ENCODE peak calls at places on chromosomes 2 and 18, in nine cellular contexts. One of them, this sample, is unnamed.

GRCh38 chr2:13522917-13523821 is 806.4 kb downstream of the TRIB2 start:
- DNase-seq in fibroblast of lung: peak; percentile 74
- DNase-seq in stimulated activated CD4-positive, alpha-beta T cell treated with anti-CD3 and anti-CD28 coated beads, Interleukin-15, amount 100 ng/mL, for 24 hours: no peak
- DNase-seq in OCI-LY7: no peak
- DNase-seq in heart left ventricle: peak; percentile 21
- DNase-seq in heart right ventricle: no peak
- DNase-seq in T-cell: no peak
- DNase-seq in Karpas-422: no peak
- DNase-seq in NCI-H345: no peak
- DNase-seq in this sample: no peak

GRCh38 chr2:240353086-240353798 is 82.2 kb upstream of the GPC1 start:
- DNase-seq in fibroblast of lung: no peak
- DNase-seq in stimulated activated CD4-positive, alpha-beta T cell treated with anti-CD3 and anti-CD28 coated beads, Interleukin-15, amount 100 ng/mL, for 24 hours: no peak
- DNase-seq in OCI-LY7: no peak
- DNase-seq in heart left ventricle: no peak
- DNase-seq in heart right ventricle: no peak
- DNase-seq in T-cell: no peak
- DNase-seq in Karpas-422: no peak
- DNase-seq in NCI-H345: no peak
- DNase-seq in this sample: no peak

GRCh38 chr2:105862843-105863242 is 118.1 kb downstream of the NCK2 start:
- DNase-seq in fibroblast of lung: no peak
- DNase-seq in stimulated activated CD4-positive, alpha-beta T cell treated with anti-CD3 and anti-CD28 coated beads, Interleukin-15, amount 100 ng/mL, for 24 hours: no peak
- DNase-seq in OCI-LY7: no peak
- DNase-seq in heart left ventricle: no peak
- DNase-seq in heart right ventricle: no peak
- DNase-seq in T-cell: no peak
- DNase-seq in Karpas-422: no peak
- DNase-seq in NCI-H345: no peak
- DNase-seq in this sample: no peak

GRCh38 chr2:239690651-239691631 is 290.1 kb upstream of the HDAC4 start:
- DNase-seq in fibroblast of lung: no peak
- DNase-seq in stimulated activated CD4-positive, alpha-beta T cell treated with anti-CD3 and anti-CD28 coated beads, Interleukin-15, amount 100 ng/mL, for 24 hours: no peak
- DNase-seq in OCI-LY7: no peak
- DNase-seq in heart left ventricle: no peak
- DNase-seq in heart right ventricle: no peak
- DNase-seq in T-cell: no peak
- DNase-seq in Karpas-422: no peak
- DNase-seq in NCI-H345: no peak
- DNase-seq in this sample: no peak

GRCh38 chr2:84847326-84848050 is 33.4 kb downstream of the TRABD2A start:
- DNase-seq in fibroblast of lung: no peak
- DNase-seq in stimulated activated CD4-positive, alpha-beta T cell treated with anti-CD3 and anti-CD28 coated beads, Interleukin-15, amount 100 ng/mL, for 24 hours: no peak
- DNase-seq in OCI-LY7: no peak
- DNase-seq in heart left ventricle: no peak
- DNase-seq in heart right ventricle: no peak
- DNase-seq in T-cell: no peak
- DNase-seq in Karpas-422: no peak
- DNase-seq in NCI-H345: no peak
- DNase-seq in this sample: peak; percentile 4

GRCh38 chr2:111219734-111220505 is 99.2 kb downstream of the BCL2L11 start:
- DNase-seq in fibroblast of lung: peak; percentile 27
- DNase-seq in stimulated activated CD4-positive, alpha-beta T cell treated with anti-CD3 and anti-CD28 coated beads, Interleukin-15, amount 100 ng/mL, for 24 hours: no peak
- DNase-seq in OCI-LY7: no peak
- DNase-seq in heart left ventricle: no peak
- DNase-seq in heart right ventricle: no peak
- DNase-seq in T-cell: no peak
- DNase-seq in Karpas-422: peak; percentile 90
- DNase-seq in NCI-H345: no peak
- DNase-seq in this sample: no peak

GRCh38 chr18:80006726-80007125 is 18.4 kb upstream of the TXNL4A start:
- DNase-seq in fibroblast of lung: no peak
- DNase-seq in stimulated activated CD4-positive, alpha-beta T cell treated with anti-CD3 and anti-CD28 coated beads, Interleukin-15, amount 100 ng/mL, for 24 hours: no peak
- DNase-seq in OCI-LY7: no peak
- DNase-seq in heart left ventricle: no peak
- DNase-seq in heart right ventricle: no peak
- DNase-seq in T-cell: no peak
- DNase-seq in Karpas-422: peak; percentile 63
- DNase-seq in NCI-H345: peak; percentile 58
- DNase-seq in this sample: no peak

GRCh38 chr2:173589604-173590277 is 235.1 kb downstream of the CDCA7 start:
- DNase-seq in fibroblast of lung: peak; percentile 13
- DNase-seq in stimulated activated CD4-positive, alpha-beta T cell treated with anti-CD3 and anti-CD28 coated beads, Interleukin-15, amount 100 ng/mL, for 24 hours: no peak
- DNase-seq in OCI-LY7: no peak
- DNase-seq in heart left ventricle: no peak
- DNase-seq in heart right ventricle: no peak
- DNase-seq in T-cell: no peak
- DNase-seq in Karpas-422: no peak
- DNase-seq in NCI-H345: peak; percentile 77
- DNase-seq in this sample: no peak

GRCh38 chr18:35442701-35443100 is 55.1 kb downstream of the INO80C start:
- DNase-seq in fibroblast of lung: no peak
- DNase-seq in stimulated activated CD4-positive, alpha-beta T cell treated with anti-CD3 and anti-CD28 coated beads, Interleukin-15, amount 100 ng/mL, for 24 hours: no peak
- DNase-seq in OCI-LY7: no peak
- DNase-seq in heart left ventricle: no peak
- DNase-seq in heart right ventricle: no peak
- DNase-seq in T-cell: no peak
- DNase-seq in Karpas-422: no peak
- DNase-seq in NCI-H345: no peak
- DNase-seq in this sample: no peak

GRCh38 chr18:26103579-26103978 is 13.2 kb upstream of the SS18 start:
- DNase-seq in fibroblast of lung: no peak
- DNase-seq in stimulated activated CD4-positive, alpha-beta T cell treated with anti-CD3 and anti-CD28 coated beads, Interleukin-15, amount 100 ng/mL, for 24 hours: peak; percentile 54
- DNase-seq in OCI-LY7: peak; percentile 54
- DNase-seq in heart left ventricle: no peak
- DNase-seq in heart right ventricle: no peak
- DNase-seq in T-cell: peak; percentile 13
- DNase-seq in Karpas-422: peak; percentile 79
- DNase-seq in NCI-H345: no peak
- DNase-seq in this sample: no peak

GRCh38 chr2:217717541-217717940 is 285.3 kb downstream of the TNS1 start:
- DNase-seq in fibroblast of lung: no peak
- DNase-seq in stimulated activated CD4-positive, alpha-beta T cell treated with anti-CD3 and anti-CD28 coated beads, Interleukin-15, amount 100 ng/mL, for 24 hours: no peak
- DNase-seq in OCI-LY7: no peak
- DNase-seq in heart left ventricle: no peak
- DNase-seq in heart right ventricle: no peak
- DNase-seq in T-cell: no peak
- DNase-seq in Karpas-422: no peak
- DNase-seq in NCI-H345: no peak
- DNase-seq in this sample: no peak

GRCh38 chr2:9710311-9710710 is 79.5 kb upstream of the YWHAQ start:
- DNase-seq in fibroblast of lung: peak; percentile 18
- DNase-seq in stimulated activated CD4-positive, alpha-beta T cell treated with anti-CD3 and anti-CD28 coated beads, Interleukin-15, amount 100 ng/mL, for 24 hours: peak; percentile 65
- DNase-seq in OCI-LY7: no peak
- DNase-seq in heart left ventricle: no peak
- DNase-seq in heart right ventricle: no peak
- DNase-seq in T-cell: no peak
- DNase-seq in Karpas-422: no peak
- DNase-seq in NCI-H345: no peak
- DNase-seq in this sample: no peak

GRCh38 chr2:1730047-1730937 is 14.0 kb downstream of the PXDN start:
- DNase-seq in fibroblast of lung: peak; percentile 93
- DNase-seq in stimulated activated CD4-positive, alpha-beta T cell treated with anti-CD3 and anti-CD28 coated beads, Interleukin-15, amount 100 ng/mL, for 24 hours: no peak
- DNase-seq in OCI-LY7: no peak
- DNase-seq in heart left ventricle: no peak
- DNase-seq in heart right ventricle: peak; percentile 26
- DNase-seq in T-cell: no peak
- DNase-seq in Karpas-422: no peak
- DNase-seq in NCI-H345: no peak
- DNase-seq in this sample: peak; percentile 91

GRCh38 chr18:13464432-13465125 is 246.0 kb downstream of the LDLRAD4 start:
- DNase-seq in fibroblast of lung: peak; percentile 47
- DNase-seq in stimulated activated CD4-positive, alpha-beta T cell treated with anti-CD3 and anti-CD28 coated beads, Interleukin-15, amount 100 ng/mL, for 24 hours: peak; percentile 82
- DNase-seq in OCI-LY7: peak; percentile 91
- DNase-seq in heart left ventricle: peak; percentile 66
- DNase-seq in heart right ventricle: peak; percentile 62
- DNase-seq in T-cell: peak; percentile 50
- DNase-seq in Karpas-422: peak; percentile 73
- DNase-seq in NCI-H345: no peak
- DNase-seq in this sample: no peak

This sample was measured in fibroblast of the aortic adventitia.